ENCODE peak calls at places on chromosome 22, in four cellular contexts. One of them, this sample, is unnamed.
A peak's percentile ranks its signal among the peaks of the same experiment; 100 is the strongest.

GRCh38 chr22:39935622-39936021 is 24.6 kb upstream of the TMA7B start:
- DNase-seq in colonic mucosa: no peak
- DNase-seq in AG04450: no peak
- DNase-seq in cardiac muscle cell: no peak
- DNase-seq in this sample: no peak

GRCh38 chr22:33070600-33070999 is 12.4 kb upstream of the SYN3 start:
- DNase-seq in colonic mucosa: no peak
- DNase-seq in AG04450: no peak
- DNase-seq in cardiac muscle cell: no peak
- DNase-seq in this sample: no peak

GRCh38 chr22:26610072-26610958 is 7.5 kb downstream of the CRYBB1 start:
- DNase-seq in colonic mucosa: peak; percentile 34
- DNase-seq in AG04450: peak; percentile 90
- DNase-seq in cardiac muscle cell: no peak
- DNase-seq in this sample: no peak

GRCh38 chr22:33848251-33848650 is 72.0 kb downstream of the LARGE1 start:
- DNase-seq in colonic mucosa: no peak
- DNase-seq in AG04450: no peak
- DNase-seq in cardiac muscle cell: no peak
- DNase-seq in this sample: no peak

GRCh38 chr22:25564979-25565677 is 653 bp downstream of the GRK3 start:
- DNase-seq in colonic mucosa: peak; percentile 26
- DNase-seq in AG04450: no peak
- DNase-seq in cardiac muscle cell: no peak
- DNase-seq in this sample: peak; percentile 17

GRCh38 chr22:33002035-33002434 is 56.1 kb downstream of the SYN3 start:
- DNase-seq in colonic mucosa: no peak
- DNase-seq in AG04450: no peak
- DNase-seq in cardiac muscle cell: no peak
- DNase-seq in this sample: no peak

GRCh38 chr22:47178339-47178738 is 415.9 kb downstream of the TBC1D22A start:
- DNase-seq in colonic mucosa: no peak
- DNase-seq in AG04450: no peak
- DNase-seq in cardiac muscle cell: no peak
- DNase-seq in this sample: peak; percentile 79

GRCh38 chr22:19641254-19641982 is 72.9 kb upstream of the SEPTIN5 start:
- DNase-seq in colonic mucosa: no peak
- DNase-seq in AG04450: no peak
- DNase-seq in cardiac muscle cell: peak; percentile 72
- DNase-seq in this sample: no peak

GRCh38 chr22:23163665-23164064 is 16.6 kb upstream of the BCR start:
- DNase-seq in colonic mucosa: no peak
- DNase-seq in AG04450: no peak
- DNase-seq in cardiac muscle cell: no peak
- DNase-seq in this sample: peak; percentile 90

GRCh38 chr22:24432059-24432853 is 4.9 kb downstream of the ADORA2A start:
- DNase-seq in colonic mucosa: peak; percentile 59
- DNase-seq in AG04450: no peak
- DNase-seq in cardiac muscle cell: peak; percentile 29
- DNase-seq in this sample: peak; percentile 89

GRCh38 chr22:39545310-39546063 is 12.9 kb upstream of the RPS19BP1 start:
- DNase-seq in colonic mucosa: peak; percentile 65
- DNase-seq in AG04450: no peak
- DNase-seq in cardiac muscle cell: peak; percentile 86
- DNase-seq in this sample: no peak

GRCh38 chr22:44185237-44186120 is 4.8 kb downstream of the PARVG start:
- DNase-seq in colonic mucosa: no peak
- DNase-seq in AG04450: no peak
- DNase-seq in cardiac muscle cell: no peak
- DNase-seq in this sample: no peak

GRCh38 chr22:17831527-17832251 is 57.4 kb upstream of the BID start:
- DNase-seq in colonic mucosa: peak; percentile 37
- DNase-seq in AG04450: no peak
- DNase-seq in cardiac muscle cell: no peak
- DNase-seq in this sample: no peak

GRCh38 chr22:22171357-22172218 is 73.0 kb upstream of the VPREB1 start:
- DNase-seq in colonic mucosa: no peak
- DNase-seq in AG04450: no peak
- DNase-seq in cardiac muscle cell: no peak
- DNase-seq in this sample: no peak

GRCh38 chr22:25083414-25084166 is 116.1 kb upstream of the CRYBB3 start:
- DNase-seq in colonic mucosa: no peak
- DNase-seq in AG04450: no peak
- DNase-seq in cardiac muscle cell: no peak
- DNase-seq in this sample: no peak

GRCh38 chr22:19605508-19606331 is 81.5 kb upstream of the CLDN5 start:
- DNase-seq in colonic mucosa: no peak
- DNase-seq in AG04450: no peak
- DNase-seq in cardiac muscle cell: no peak
- DNase-seq in this sample: no peak

GRCh38 chr22:23069502-23070357 is 589 bp upstream of the GNAZ start:
- DNase-seq in colonic mucosa: peak; percentile 93
- DNase-seq in AG04450: peak; percentile 66
- DNase-seq in cardiac muscle cell: peak; percentile 93
- DNase-seq in this sample: peak; percentile 98

GRCh38 chr22:33163815-33164214 is 105.6 kb upstream of the SYN3 start:
- DNase-seq in colonic mucosa: no peak
- DNase-seq in AG04450: no peak
- DNase-seq in cardiac muscle cell: no peak
- DNase-seq in this sample: no peak

GRCh38 chr22:23038334-23038642 is 32.0 kb upstream of the GNAZ start:
- DNase-seq in colonic mucosa: no peak
- DNase-seq in AG04450: no peak
- DNase-seq in cardiac muscle cell: no peak
- DNase-seq in this sample: no peak

GRCh38 chr22:38313384-38313955 is 3.8 kb downstream of the CSNK1E start:
- DNase-seq in colonic mucosa: peak; percentile 52
- DNase-seq in AG04450: peak; percentile 81
- DNase-seq in cardiac muscle cell: no peak
- DNase-seq in this sample: no peak

GRCh38 chr22:38312261-38312800 is 4.9 kb downstream of the CSNK1E start:
- DNase-seq in colonic mucosa: no peak
- DNase-seq in AG04450: no peak
- DNase-seq in cardiac muscle cell: no peak
- DNase-seq in this sample: no peak

GRCh38 chr22:38314992-38315800 is 2.0 kb downstream of the CSNK1E start:
- DNase-seq in colonic mucosa: no peak
- DNase-seq in AG04450: no peak
- DNase-seq in cardiac muscle cell: no peak
- DNase-seq in this sample: peak; percentile 90

GRCh38 chr22:38315801-38316339 is 1.4 kb downstream of the CSNK1E start:
- DNase-seq in colonic mucosa: no peak
- DNase-seq in AG04450: no peak
- DNase-seq in cardiac muscle cell: no peak
- DNase-seq in this sample: no peak

GRCh38 chr22:38314140-38314991 is 2.9 kb downstream of the CSNK1E start:
- DNase-seq in colonic mucosa: no peak
- DNase-seq in AG04450: no peak
- DNase-seq in cardiac muscle cell: no peak
- DNase-seq in this sample: no peak
- H3K4me3 ChIP-seq in colonic mucosa: peak overlapping the region; percentile 68
- H3K4me3 ChIP-seq in AG04450: peak overlapping the region; percentile 79
- H3K4me3 ChIP-seq in cardiac muscle cell: peak overlapping the region; percentile 90
- H3K4me3 ChIP-seq in this sample: no peak overlapping the region

GRCh38 chr22:40955516-40955915 is 4.3 kb downstream of the RBX1 start:
- DNase-seq in colonic mucosa: no peak
- DNase-seq in AG04450: no peak
- DNase-seq in cardiac muscle cell: no peak
- DNase-seq in this sample: no peak
- H3K4me3 ChIP-seq in colonic mucosa: no peak overlapping the region
- H3K4me3 ChIP-seq in AG04450: no peak overlapping the region
- H3K4me3 ChIP-seq in cardiac muscle cell: no peak overlapping the region
- H3K4me3 ChIP-seq in this sample: no peak overlapping the region

GRCh38 chr22:29270475-29271271 is 2.6 kb downstream of the EWSR1 start:
- DNase-seq in colonic mucosa: no peak
- DNase-seq in AG04450: no peak
- DNase-seq in cardiac muscle cell: no peak
- DNase-seq in this sample: no peak

GRCh38 chr22:29275819-29276565 is 7.9 kb downstream of the EWSR1 start:
- DNase-seq in colonic mucosa: no peak
- DNase-seq in AG04450: no peak
- DNase-seq in cardiac muscle cell: no peak
- DNase-seq in this sample: no peak

GRCh38 chr22:29272624-29273023 is 4.6 kb downstream of the EWSR1 start:
- DNase-seq in colonic mucosa: no peak
- DNase-seq in AG04450: no peak
- DNase-seq in cardiac muscle cell: no peak
- DNase-seq in this sample: no peak

GRCh38 chr22:29277927-29278326 is 9.9 kb downstream of the EWSR1 start:
- DNase-seq in colonic mucosa: no peak
- DNase-seq in AG04450: no peak
- DNase-seq in cardiac muscle cell: no peak
- DNase-seq in this sample: no peak

DNA sequence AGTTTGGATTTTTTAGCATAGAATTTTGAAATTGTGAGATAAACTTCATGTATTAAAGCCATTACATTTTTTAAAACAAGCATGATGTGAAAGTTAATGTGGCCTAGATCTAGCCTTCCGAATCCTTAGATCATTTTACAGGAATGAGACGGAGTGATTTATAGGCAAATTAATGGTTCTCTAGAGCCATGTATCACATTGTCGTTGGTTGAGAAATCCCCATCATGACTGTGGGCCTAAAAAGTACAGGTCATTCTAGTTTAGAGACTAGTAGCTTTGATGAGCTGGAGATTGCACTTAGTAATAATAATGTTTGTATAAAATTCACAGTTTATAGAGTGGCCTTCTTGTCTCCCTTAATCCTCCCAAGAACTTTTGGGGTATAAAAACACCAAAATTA is 7.1 kb downstream of the EWSR1 start:
- DNase-seq in colonic mucosa: no peak
- DNase-seq in AG04450: no peak
- DNase-seq in cardiac muscle cell: no peak
- DNase-seq in this sample: no peak
- H3K4me3 ChIP-seq in colonic mucosa: no peak overlapping the region
- H3K4me3 ChIP-seq in AG04450: no peak overlapping the region
- H3K4me3 ChIP-seq in cardiac muscle cell: no peak overlapping the region
- H3K4me3 ChIP-seq in this sample: no peak overlapping the region

GRCh38 chr22:45784357-45785277 is 113.0 kb downstream of the ATXN10 start:
- DNase-seq in colonic mucosa: no peak
- DNase-seq in AG04450: no peak
- DNase-seq in cardiac muscle cell: peak; percentile 79
- DNase-seq in this sample: no peak
- H3K4me3 ChIP-seq in colonic mucosa: no peak overlapping the region
- H3K4me3 ChIP-seq in AG04450: no peak overlapping the region
- H3K4me3 ChIP-seq in cardiac muscle cell: no peak overlapping the region
- H3K4me3 ChIP-seq in this sample: no peak overlapping the region

GRCh38 chr22:36032611-36033010 is 4.0 kb upstream of the RBFOX2 start:
- DNase-seq in colonic mucosa: no peak
- DNase-seq in AG04450: no peak
- DNase-seq in cardiac muscle cell: no peak
- DNase-seq in this sample: no peak
- H3K4me3 ChIP-seq in colonic mucosa: no peak overlapping the region
- H3K4me3 ChIP-seq in AG04450: no peak overlapping the region
- H3K4me3 ChIP-seq in cardiac muscle cell: no peak overlapping the region
- H3K4me3 ChIP-seq in this sample: no peak overlapping the region

DNA sequence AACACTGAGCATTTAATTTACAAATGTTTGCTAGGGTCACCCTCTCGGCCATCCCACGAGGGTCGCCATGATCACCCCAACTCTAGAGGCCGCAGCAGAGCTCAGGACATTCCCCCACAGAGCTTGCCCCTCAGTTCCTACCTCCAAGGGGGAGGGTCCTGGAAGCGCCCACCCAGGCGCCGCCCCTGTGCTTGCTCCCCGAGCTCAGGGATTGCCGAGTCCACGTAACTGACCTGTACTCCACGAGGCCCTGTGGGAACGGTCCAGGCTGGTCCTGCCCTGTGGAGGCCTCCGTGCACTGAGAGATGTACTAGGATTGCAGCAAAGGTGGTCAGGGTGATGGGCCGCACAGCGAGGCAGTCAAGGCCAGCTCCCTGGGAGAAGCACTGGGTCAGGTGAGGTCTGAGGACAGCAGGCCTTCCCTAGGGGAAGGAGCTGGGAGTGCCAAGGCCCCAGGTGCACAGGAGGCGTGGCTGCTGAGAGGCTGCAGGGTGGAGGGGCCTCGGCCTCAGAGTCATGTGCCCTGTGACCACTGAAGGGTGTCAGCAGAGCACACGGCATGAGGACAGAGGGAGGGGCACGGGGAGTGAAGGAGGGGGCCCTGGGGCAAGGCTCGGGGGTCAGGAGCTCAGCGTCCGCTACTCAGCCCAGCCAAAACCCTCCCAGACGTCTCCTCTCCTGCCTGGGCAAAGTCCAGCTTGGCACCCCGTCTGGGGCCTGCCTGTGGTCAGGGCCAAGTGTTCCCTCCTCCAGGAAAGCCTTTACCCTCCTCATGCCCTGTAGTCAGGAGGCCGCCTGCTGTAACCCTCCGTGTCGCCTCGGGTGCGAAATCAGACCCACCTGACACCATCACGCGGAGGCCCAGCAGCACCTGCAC is 2.4 kb upstream of the MIOX start:
- DNase-seq in colonic mucosa: peak; percentile 69
- DNase-seq in AG04450: no peak
- DNase-seq in cardiac muscle cell: no peak
- DNase-seq in this sample: no peak
- H3K4me3 ChIP-seq in colonic mucosa: no peak overlapping the region
- H3K4me3 ChIP-seq in AG04450: no peak overlapping the region
- H3K4me3 ChIP-seq in cardiac muscle cell: no peak overlapping the region
- H3K4me3 ChIP-seq in this sample: no peak overlapping the region

This sample was measured in lower leg skin.